ENCODE peak calls at places on chromosome 4, in nine cellular contexts. One of them, this sample, is unnamed.

GRCh38 chr4:176320340-176320975 is 692 bp downstream of the SPCS3 start:
- DNase-seq in EL: peak; percentile 86
- DNase-seq in T-cell: peak; percentile 77
- DNase-seq in activated CD8-positive, alpha-beta memory T cell treated with anti-CD3 and anti-CD28 coated beads, Interleukin-2, amount 50 U/mL, for 4 hours: peak; percentile 87
- DNase-seq in mesendoderm: peak; percentile 86
- DNase-seq in T-helper 2 cell: peak; percentile 95
- DNase-seq in G401: peak; percentile 88
- DNase-seq in cerebellar cortex: peak; percentile 85
- DNase-seq in epithelial cell of esophagus: peak; percentile 92
- DNase-seq in this sample: peak; percentile 72

GRCh38 chr4:10115657-10116624 is 658 bp downstream of the WDR1 start:
- DNase-seq in activated CD8-positive, alpha-beta memory T cell treated with anti-CD3 and anti-CD28 coated beads, Interleukin-2, amount 50 U/mL, for 4 hours: peak; percentile 71
- DNase-seq in EL: peak; percentile 69
- DNase-seq in G401: peak; percentile 20
- DNase-seq in T-helper 2 cell: peak; percentile 80
- DNase-seq in epithelial cell of esophagus: peak; percentile 69
- DNase-seq in mesendoderm: peak; percentile 60
- DNase-seq in T-cell: peak; percentile 47
- DNase-seq in cerebellar cortex: peak; percentile 34
- DNase-seq in this sample: peak; percentile 20

GRCh38 chr4:102343964-102344519 is 1.2 kb downstream of the SLC39A8 start:
- DNase-seq in G401: peak; percentile 79
- DNase-seq in T-cell: no peak
- DNase-seq in EL: no peak
- DNase-seq in cerebellar cortex: peak; percentile 70
- DNase-seq in activated CD8-positive, alpha-beta memory T cell treated with anti-CD3 and anti-CD28 coated beads, Interleukin-2, amount 50 U/mL, for 4 hours: peak; percentile 61
- DNase-seq in T-helper 2 cell: peak; percentile 71
- DNase-seq in epithelial cell of esophagus: peak; percentile 82
- DNase-seq in mesendoderm: no peak
- DNase-seq in this sample: peak; percentile 43

GRCh38 chr4:83075696-83076095 is 38.8 kb downstream of the PLAC8 start:
- DNase-seq in T-cell: no peak
- DNase-seq in epithelial cell of esophagus: no peak
- DNase-seq in mesendoderm: no peak
- DNase-seq in T-helper 2 cell: no peak
- DNase-seq in G401: no peak
- DNase-seq in EL: peak; percentile 75
- DNase-seq in activated CD8-positive, alpha-beta memory T cell treated with anti-CD3 and anti-CD28 coated beads, Interleukin-2, amount 50 U/mL, for 4 hours: no peak
- DNase-seq in cerebellar cortex: no peak
- DNase-seq in this sample: peak; percentile 71

GRCh38 chr4:69888336-69888735 is 28.4 kb upstream of the SULT1E1 start:
- DNase-seq in T-helper 2 cell: peak; percentile 67
- DNase-seq in epithelial cell of esophagus: peak; percentile 35
- DNase-seq in EL: no peak
- DNase-seq in G401: no peak
- DNase-seq in activated CD8-positive, alpha-beta memory T cell treated with anti-CD3 and anti-CD28 coated beads, Interleukin-2, amount 50 U/mL, for 4 hours: no peak
- DNase-seq in mesendoderm: no peak
- DNase-seq in cerebellar cortex: no peak
- DNase-seq in T-cell: no peak
- DNase-seq in this sample: no peak

GRCh38 chr4:99945718-99946345 is 586 bp downstream of the DNAJB14 start:
- DNase-seq in EL: peak; percentile 37
- DNase-seq in cerebellar cortex: peak; percentile 51
- DNase-seq in epithelial cell of esophagus: peak; percentile 35
- DNase-seq in T-helper 2 cell: no peak
- DNase-seq in T-cell: no peak
- DNase-seq in mesendoderm: peak; percentile 73
- DNase-seq in G401: peak; percentile 55
- DNase-seq in activated CD8-positive, alpha-beta memory T cell treated with anti-CD3 and anti-CD28 coated beads, Interleukin-2, amount 50 U/mL, for 4 hours: no peak
- DNase-seq in this sample: no peak

GRCh38 chr4:22129454-22130075 is 181.0 kb upstream of the KCNIP4 start:
- DNase-seq in epithelial cell of esophagus: peak; percentile 57
- DNase-seq in T-cell: no peak
- DNase-seq in EL: peak; percentile 48
- DNase-seq in T-helper 2 cell: peak; percentile 7
- DNase-seq in G401: no peak
- DNase-seq in mesendoderm: peak; percentile 81
- DNase-seq in activated CD8-positive, alpha-beta memory T cell treated with anti-CD3 and anti-CD28 coated beads, Interleukin-2, amount 50 U/mL, for 4 hours: no peak
- DNase-seq in cerebellar cortex: peak; percentile 16
- DNase-seq in this sample: peak; percentile 50

GRCh38 chr4:120544838-120545237 is 377.7 kb downstream of the PRDM5 start:
- DNase-seq in activated CD8-positive, alpha-beta memory T cell treated with anti-CD3 and anti-CD28 coated beads, Interleukin-2, amount 50 U/mL, for 4 hours: no peak
- DNase-seq in T-cell: no peak
- DNase-seq in cerebellar cortex: no peak
- DNase-seq in mesendoderm: no peak
- DNase-seq in G401: no peak
- DNase-seq in epithelial cell of esophagus: no peak
- DNase-seq in T-helper 2 cell: no peak
- DNase-seq in EL: peak; percentile 1
- DNase-seq in this sample: no peak